ENCODE peak calls at places on chromosomes 7 and 10, in seven cellular contexts. I is GM18507, V is transverse colon, P is KBM-7, S is Right ventricle myocardium superior, U is H7, R is left colon. Y is an unnamed sample.
A peak's percentile ranks its signal among the peaks of the same experiment; 100 is the strongest.

GRCh38 chr10:52491246-52492000 is 177.3 kb downstream of the DKK1 start:
- DNase-seq in I (no peak), V (no peak), P (no peak), S (no peak), U (no peak), R (no peak), Y (no peak)

GRCh38 chr7:74467876-74468275 is 14.2 kb downstream of the GTF2IRD1 start:
- DNase-seq in I (no peak), V (no peak), P (no peak), S (no peak), U (no peak), R (no peak), Y (no peak)

GRCh38 chr7:149180713-149181112 is 14.6 kb upstream of the ZNF282 start:
- DNase-seq in I (no peak), V (no peak), P (no peak), S (no peak), U (no peak), R (no peak), Y (no peak)

GRCh38 chr7:91556956-91557650 is 292.9 kb downstream of the FZD1 start:
- DNase-seq in I (no peak), V (no peak), P (no peak), S (no peak), U (no peak), R (no peak), Y (no peak)

GRCh38 chr7:100895956-100896742 is 461 bp upstream of the ACHE start:
- DNase-seq in I (no peak), V (peak; percentile 78), P (peak; percentile 67), S (no peak), U (peak; percentile 72), R (peak; percentile 70), Y (no peak)

GRCh38 chr10:89954787-89955566 is 253.6 kb downstream of the KIF20B start:
- DNase-seq in I (peak; percentile 15), V (no peak), P (peak; percentile 7), S (no peak), U (no peak), R (no peak), Y (no peak)

GRCh38 chr7:79376297-79377025 is 77.0 kb downstream of the MAGI2 start:
- DNase-seq in I (no peak), V (no peak), P (no peak), S (no peak), U (no peak), R (no peak), Y (no peak)

GRCh38 chr7:77831481-77831880 is 32.9 kb downstream of the PHTF2 start:
- DNase-seq in I (no peak), V (no peak), P (no peak), S (no peak), U (no peak), R (no peak), Y (no peak)

GRCh38 chr10:25209618-25210017 is 34.8 kb downstream of the GPR158 start:
- DNase-seq in I (no peak), V (no peak), P (no peak), S (no peak), U (no peak), R (no peak), Y (no peak)

GRCh38 chr10:102799691-102800435 is 37.4 kb downstream of the CYP17A1 start:
- DNase-seq in I (no peak), V (no peak), P (no peak), S (peak; percentile 56), U (no peak), R (no peak), Y (no peak)

GRCh38 chr7:29035044-29035740 is 77.1 kb upstream of the TRIL start:
- DNase-seq in I (no peak), V (no peak), P (no peak), S (no peak), U (no peak), R (no peak), Y (peak; percentile 82)

GRCh38 chr7:92717982-92718716 is 118.2 kb downstream of the CDK6 start:
- DNase-seq in I (peak; percentile 18), V (peak; percentile 55), P (peak; percentile 9), S (peak; percentile 48), U (no peak), R (peak; percentile 73), Y (peak; percentile 75)

GRCh38 chr10:34964166-34964800 is 125.9 kb downstream of the CUL2 start:
- DNase-seq in I (no peak), V (no peak), P (no peak), S (no peak), U (no peak), R (no peak), Y (no peak)

GRCh38 chr10:83585686-83586085 is 553.6 kb upstream of the GHITM start:
- DNase-seq in I (no peak), V (no peak), P (no peak), S (no peak), U (no peak), R (no peak), Y (no peak)

GRCh38 chr7:130288829-130289228 is 4.1 kb upstream of the CPA4 start:
- DNase-seq in I (no peak), V (no peak), P (no peak), S (no peak), U (no peak), R (no peak), Y (no peak)

GRCh38 chr7:135795846-135796570 is 47.4 kb upstream of the FAM180A start:
- DNase-seq in I (no peak), V (no peak), P (no peak), S (no peak), U (no peak), R (no peak), Y (no peak)

GRCh38 chr7:103011650-103012049 is 62.9 kb downstream of the FBXL13 start:
- DNase-seq in I (no peak), V (no peak), P (no peak), S (no peak), U (no peak), R (no peak), Y (no peak)

GRCh38 chr7:30184804-30185487 is 50.2 kb downstream of the MTURN start:
- DNase-seq in I (no peak), V (no peak), P (no peak), S (no peak), U (no peak), R (no peak), Y (no peak)

GRCh38 chr10:132329565-132330485 is 2.2 kb upstream of the LRRC27 start:
- DNase-seq in I (no peak), V (no peak), P (peak; percentile 65), S (no peak), U (peak; percentile 29), R (no peak), Y (no peak)

GRCh38 chr7:130127404-130128395 is 57.4 kb downstream of the KLHDC10 start:
- DNase-seq in I (no peak), V (no peak), P (no peak), S (no peak), U (no peak), R (no peak), Y (peak; percentile 33)

GRCh38 chr10:70122742-70123141 is 9.9 kb downstream of the AIFM2 start:
- DNase-seq in I (no peak), V (no peak), P (peak; percentile 45), S (no peak), U (no peak), R (no peak), Y (no peak)

GRCh38 chr7:126700807-126701604 is 551.7 kb downstream of the GRM8 start:
- DNase-seq in I (peak; percentile 42), V (peak; percentile 16), P (peak; percentile 96), S (no peak), U (no peak), R (no peak), Y (peak; percentile 79)

GRCh38 chr7:40101201-40101600 is 33.2 kb downstream of the MPLKIP start:
- DNase-seq in I (no peak), V (no peak), P (no peak), S (no peak), U (no peak), R (no peak), Y (no peak)

GRCh38 chr7:96329189-96329588 is 7.3 kb upstream of the SLC25A13 start:
- DNase-seq in I (no peak), V (no peak), P (no peak), S (no peak), U (no peak), R (no peak), Y (no peak)

GRCh38 chr10:77812741-77813140 is 113.8 kb downstream of the DLG5 start:
- DNase-seq in I (no peak), V (no peak), P (no peak), S (no peak), U (no peak), R (no peak), Y (no peak)

GRCh38 chr10:114294549-114294948 is 55.5 kb downstream of the VWA2 start:
- DNase-seq in I (no peak), V (no peak), P (no peak), S (no peak), U (no peak), R (no peak), Y (no peak)

GRCh38 chr7:27999829-28000228 is 180.8 kb downstream of the JAZF1 start:
- DNase-seq in I (no peak), V (no peak), P (no peak), S (no peak), U (no peak), R (no peak), Y (no peak)

GRCh38 chr10:99682752-99683151 is 23.4 kb downstream of the ENTPD7 start:
- DNase-seq in I (no peak), V (no peak), P (peak; percentile 24), S (no peak), U (peak; percentile 17), R (no peak), Y (no peak)